ENCODE peak calls at places on chromosomes 7 and 10, in eight cellular contexts. F is SK-N-SH, P is A549, Q is WTC11, N is K562, O is H1, A is HepG2, D is GM12878. W is an unnamed sample.

GRCh38 chr10:114538544-114538906 is 119.5 kb downstream of the ABLIM1 start:
- DNase-seq in O (peak), D (no peak), Q (peak), N (no peak), P (no peak), A (no peak), F (no peak), W (no peak)

GRCh38 chr7:44274623-44274975 is 50.8 kb downstream of the CAMK2B start:
- DNase-seq in N (no peak), F (no peak), Q (no peak), P (no peak), D (no peak), A (no peak), O (no peak), W (no peak)

GRCh38 chr7:150685219-150686029 is at the start of gene GIMAP2:
- DNase-seq in P (no peak), N (no peak), D (no peak), Q (no peak), F (no peak), O (no peak), A (no peak), W (no peak)

GRCh38 chr10:60536529-60537114 is 146.9 kb upstream of the ANK3 start:
- DNase-seq in D (no peak), P (peak), A (no peak), Q (no peak), O (no peak), N (no peak), F (no peak), W (peak)

GRCh38 chr7:112930787-112931186 is 140.6 kb upstream of the TMEM168 start:
- DNase-seq in P (no peak), N (no peak), D (no peak), Q (no peak), O (no peak), F (no peak), A (peak), W (peak)

GRCh38 chr10:114412907-114413386 is 8.6 kb upstream of the AFAP1L2 start:
- DNase-seq in F (no peak), N (no peak), Q (no peak), P (peak), A (no peak), D (no peak), O (no peak), W (peak)

GRCh38 chr7:34086064-34086463 is 180.7 kb downstream of the BMPER start:
- DNase-seq in A (no peak), N (no peak), O (no peak), Q (no peak), D (no peak), P (no peak), F (no peak), W (no peak)

GRCh38 chr7:69603937-69604494 is 5.7 kb downstream of the AUTS2 start:
- DNase-seq in F (no peak), O (no peak), N (no peak), D (peak), Q (no peak), P (no peak), A (no peak), W (no peak)

GRCh38 chr7:3495957-3496356 is 194.9 kb downstream of the SDK1 start:
- DNase-seq in Q (no peak), D (no peak), O (no peak), N (no peak), F (no peak), P (no peak), A (no peak), W (no peak)

GRCh38 chr7:92513167-92513902 is 15.0 kb downstream of the PEX1 start:
- DNase-seq in N (no peak), P (no peak), D (no peak), Q (no peak), O (no peak), A (no peak), F (no peak), W (no peak)

GRCh38 chr10:100182908-100183307 is 2.9 kb downstream of the ERLIN1 start:
- DNase-seq in P (no peak), F (no peak), D (no peak), A (no peak), Q (no peak), N (no peak), O (no peak), W (no peak)

GRCh38 chr10:129494740-129495139 is 27.7 kb downstream of the MGMT start:
- DNase-seq in P (no peak), N (no peak), D (no peak), F (no peak), Q (no peak), O (no peak), A (no peak), W (no peak)

GRCh38 chr10:42776681-42777080 is 5.9 kb upstream of the BMS1 start:
- DNase-seq in F (no peak), D (no peak), N (no peak), O (no peak), A (no peak), Q (no peak), P (no peak), W (no peak)

GRCh38 chr7:137916980-137917645 is 70.3 kb upstream of the DGKI start:
- DNase-seq in F (no peak), A (no peak), O (no peak), N (no peak), P (no peak), Q (no peak), D (no peak), W (no peak)

GRCh38 chr7:1595636-1596035 is 25.8 kb upstream of the PSMG3 start:
- DNase-seq in N (no peak), D (no peak), P (no peak), Q (no peak), O (no peak), F (peak), A (no peak), W (no peak)

GRCh38 chr7:137151056-137151731 is 192.3 kb downstream of the PTN start:
- DNase-seq in F (no peak), N (no peak), O (no peak), Q (no peak), P (no peak), A (no peak), D (no peak), W (peak)

GRCh38 chr10:89332718-89333281 is 5.0 kb downstream of the IFIT3 start:
- DNase-seq in P (no peak), N (no peak), F (no peak), O (no peak), A (no peak), D (peak), Q (no peak), W (no peak)

GRCh38 chr10:11303671-11304170 is 286.0 kb downstream of the CELF2 start:
- DNase-seq in A (no peak), F (no peak), O (no peak), D (no peak), N (no peak), Q (no peak), P (no peak), W (no peak)

GRCh38 chr7:129853661-129854268 is 99.0 kb downstream of the UBE2H start:
- DNase-seq in A (no peak), P (peak), F (no peak), D (no peak), Q (no peak), O (no peak), N (no peak), W (no peak)

DNA sequence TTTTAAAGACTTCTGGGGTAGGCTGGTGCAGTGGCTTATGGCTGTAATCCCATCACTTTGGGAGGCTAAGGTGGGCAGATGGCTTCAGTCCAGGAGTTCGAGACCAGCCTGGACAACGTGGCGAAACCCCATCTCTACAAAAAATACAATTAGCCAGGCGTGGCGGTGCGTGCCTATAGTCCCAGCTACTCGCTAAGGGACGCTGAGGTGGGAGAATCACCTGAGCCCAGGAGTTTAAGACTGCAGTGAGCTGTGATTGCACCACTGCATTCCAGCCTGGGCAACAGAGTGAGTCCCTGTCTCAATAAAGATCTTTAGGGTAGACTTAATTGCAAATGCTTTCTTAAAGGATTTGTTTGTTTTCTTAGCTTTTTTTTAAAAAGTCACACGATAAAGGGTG is 29.3 kb downstream of the PTPN12 start:
- DNase-seq in P (no peak), Q (no peak), F (no peak), O (no peak), A (no peak), N (no peak), D (no peak), W (no peak)
- TF ChIP-seq USF2 in P (no peak), Q (no peak), F (no peak), O (no peak), A (no peak), N (no peak), D (no peak), W (no peak)

GRCh38 chr10:22740180-22740579 is 25.8 kb upstream of the PIP4K2A start:
- DNase-seq in F (no peak), A (peak), O (no peak), Q (no peak), N (no peak), D (no peak), P (no peak), W (peak)

GRCh38 chr10:22733992-22734391 is 19.6 kb upstream of the PIP4K2A start:
- DNase-seq in Q (no peak), A (no peak), O (no peak), D (no peak), F (no peak), N (no peak), P (no peak), W (no peak)

GRCh38 chr10:22736134-22736533 is 21.8 kb upstream of the PIP4K2A start:
- DNase-seq in F (no peak), P (no peak), A (no peak), Q (no peak), N (peak), O (no peak), D (no peak), W (peak)

GRCh38 chr10:22742678-22743077 is 28.3 kb upstream of the PIP4K2A start:
- DNase-seq in A (no peak), F (no peak), Q (no peak), D (peak), P (no peak), N (no peak), O (no peak), W (no peak)

GRCh38 chr10:22737587-22737986 is 23.2 kb upstream of the PIP4K2A start:
- DNase-seq in O (no peak), D (no peak), Q (no peak), A (no peak), F (no peak), P (no peak), N (peak), W (peak)
- TF ChIP-seq USF2 in O (no peak), D (no peak), Q (no peak), A (no peak), F (no peak), P (no peak), N (peak), W (peak)

GRCh38 chr7:15015545-15016314 is 113.2 kb upstream of the DGKB start:
- DNase-seq in P (peak), F (peak), A (peak), Q (peak), N (peak), D (peak), O (peak), W (peak)
- TF ChIP-seq USF2 in P (no peak), F (no peak), A (no peak), Q (no peak), N (no peak), D (no peak), O (no peak), W (no peak)

DNA sequence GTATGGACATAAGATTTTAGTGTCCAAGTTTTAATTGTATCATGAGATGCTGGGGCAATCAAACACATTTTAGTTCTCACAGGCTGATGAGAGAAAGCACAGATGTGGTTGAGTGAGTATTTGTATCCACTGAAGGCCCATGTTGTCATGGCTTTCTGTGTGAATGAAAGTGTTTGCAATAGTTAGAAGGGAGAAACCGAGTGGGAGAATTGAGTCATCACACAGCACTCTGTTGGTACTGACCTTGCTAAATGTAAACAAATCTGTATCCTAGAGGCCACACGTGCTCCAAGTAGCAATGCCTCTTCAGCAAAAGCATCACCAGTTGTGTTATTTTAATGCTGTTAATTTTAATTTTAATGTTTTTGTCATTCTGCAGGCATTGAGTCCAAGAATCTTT is 121.2 kb downstream of the EMX2 start:
- DNase-seq in A (peak), P (peak), D (peak), O (no peak), F (no peak), N (no peak), Q (no peak), W (peak)
- TF ChIP-seq USF2 in A (no peak), P (peak), D (peak), O (no peak), F (no peak), N (no peak), Q (no peak), W (peak)

GRCh38 chr10:119098576-119098975 is 5.3 kb upstream of the DENND10 start:
- DNase-seq in O (no peak), Q (no peak), D (no peak), F (no peak), N (no peak), P (no peak), A (no peak), W (no peak)

GRCh38 chr10:119103687-119104652 is at the start of gene DENND10:
- DNase-seq in F (peak), O (peak), N (peak), D (no peak), A (no peak), Q (peak), P (peak), W (peak)

GRCh38 chr10:119104653-119105024 is 726 bp downstream of the DENND10 start:
- DNase-seq in Q (peak), A (no peak), P (peak), O (peak), F (no peak), D (no peak), N (no peak), W (no peak)

GRCh38 chr10:119105155-119105554 is 1.2 kb downstream of the DENND10 start:
- DNase-seq in P (no peak), O (no peak), Q (no peak), A (no peak), N (no peak), F (no peak), D (no peak), W (no peak)

DNA sequence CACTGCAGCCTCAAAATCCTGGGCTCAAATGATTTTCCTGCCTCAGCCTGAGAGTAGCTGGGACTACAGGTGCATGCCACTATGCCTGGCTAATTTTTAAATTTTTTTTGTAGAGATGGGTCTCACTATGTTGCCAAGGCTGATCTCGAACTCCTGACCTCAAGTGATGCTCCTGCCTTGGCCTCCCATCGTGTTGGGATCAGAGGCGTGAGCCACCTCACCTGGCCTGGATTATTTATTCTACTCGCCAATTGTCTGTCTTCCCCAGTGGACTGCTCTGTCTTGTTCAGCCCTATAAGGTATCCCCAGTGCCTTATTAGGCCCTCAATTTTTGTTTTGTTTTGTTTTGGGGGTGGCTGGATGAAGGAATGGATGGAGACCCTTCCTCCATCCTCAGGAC is 672 bp upstream of the DENND10 start:
- DNase-seq in P (no peak), O (no peak), F (no peak), N (no peak), A (no peak), Q (no peak), D (no peak), W (no peak)
- TF ChIP-seq USF2 in P (no peak), O (no peak), F (no peak), N (no peak), A (no peak), Q (no peak), D (no peak), W (no peak)

DNA sequence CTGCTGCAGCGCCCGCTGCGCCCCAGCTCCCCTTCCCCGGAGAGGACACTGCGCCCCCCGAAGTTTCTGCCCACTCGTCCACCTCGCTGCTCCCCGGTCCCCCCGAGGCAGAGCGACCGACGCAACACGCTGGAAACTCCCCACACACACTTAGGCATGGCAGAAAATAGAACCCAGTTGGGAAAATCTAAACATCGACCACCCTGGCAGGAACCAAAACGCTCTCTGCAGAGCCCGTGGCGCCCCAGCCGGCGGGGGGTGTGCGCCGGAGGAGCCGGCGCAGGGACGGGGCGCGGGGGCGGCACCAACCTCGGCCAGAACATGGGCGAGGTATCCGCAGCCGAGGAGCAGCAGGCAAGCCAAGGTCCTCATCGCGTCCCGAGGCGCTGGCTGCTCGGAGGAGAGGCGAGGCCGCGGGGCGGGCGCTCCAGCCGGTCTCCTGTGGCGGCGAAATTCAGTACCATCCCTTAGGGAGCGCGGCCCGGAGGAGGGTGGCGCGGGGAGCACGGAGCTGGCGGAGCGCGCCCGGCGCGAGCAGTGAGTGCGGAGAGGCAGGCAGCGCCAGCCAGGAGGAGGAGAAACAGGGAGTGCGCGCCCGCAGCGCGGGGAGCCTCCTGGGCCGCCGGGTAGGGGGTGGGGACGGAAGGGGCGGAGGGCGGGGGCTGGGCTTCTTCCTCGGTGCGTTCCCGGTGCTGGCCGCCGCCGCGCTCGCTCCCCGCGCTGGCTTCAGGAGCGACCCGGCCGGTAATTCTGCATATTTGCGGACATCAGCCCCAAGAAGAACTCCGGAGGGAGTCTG is 817 bp downstream of the PDGFA start:
- DNase-seq in O (peak), F (peak), Q (peak), D (no peak), N (peak), A (no peak), P (peak), W (peak)
- TF ChIP-seq USF2 in O (no peak), F (no peak), Q (no peak), D (no peak), N (no peak), A (no peak), P (no peak), W (no peak)

DNA sequence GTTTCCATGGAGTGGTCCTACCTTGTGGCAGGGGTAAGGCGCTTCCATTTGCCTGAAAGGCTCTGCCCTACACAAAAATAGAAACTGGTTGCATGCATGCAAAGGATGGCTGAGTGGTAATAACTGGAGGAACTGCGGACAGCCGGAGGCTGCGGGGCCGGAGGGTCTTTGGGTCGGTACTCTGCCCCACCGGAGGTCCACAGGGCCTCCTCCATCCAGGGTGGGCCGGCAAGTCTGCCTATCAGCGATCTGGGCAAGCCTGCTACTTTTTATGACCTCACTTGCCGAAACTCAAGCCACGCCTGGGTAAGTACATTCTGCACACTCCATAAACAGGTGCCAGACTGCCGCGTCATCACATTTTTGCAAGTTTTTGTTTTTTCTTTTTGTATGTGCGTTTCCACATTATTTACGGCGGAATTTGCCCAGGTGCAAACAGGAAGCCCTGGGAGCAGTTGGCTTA is 30.0 kb downstream of the TACC2 start:
- DNase-seq in Q (no peak), D (no peak), A (no peak), P (peak), N (no peak), O (no peak), F (no peak), W (no peak)
- TF ChIP-seq USF2 in Q (no peak), D (no peak), A (no peak), P (no peak), N (no peak), O (no peak), F (no peak), W (no peak)

DNA sequence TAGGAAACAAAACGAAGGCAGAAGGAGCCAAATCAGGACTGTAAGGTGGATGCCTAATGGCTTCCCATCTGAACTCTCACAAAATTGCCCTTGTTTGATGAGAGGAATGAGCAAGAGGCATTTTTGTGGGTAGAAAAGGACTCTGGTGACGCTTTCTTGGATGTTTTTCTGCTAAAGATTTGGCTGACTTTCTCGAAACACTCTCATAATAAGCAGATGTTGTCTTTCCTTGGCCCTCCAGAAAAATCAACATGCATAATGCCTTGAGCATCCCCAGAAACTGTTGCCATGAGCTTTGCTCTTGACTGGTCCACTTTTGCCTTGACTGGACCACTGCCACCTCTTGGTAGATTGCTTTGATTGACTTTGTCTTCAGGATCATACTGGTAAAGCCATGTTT is 13.5 kb downstream of the PTPN12 start:
- DNase-seq in F (no peak), A (no peak), D (no peak), Q (no peak), N (no peak), O (no peak), P (no peak), W (peak)
- TF ChIP-seq USF2 in F (no peak), A (no peak), D (no peak), Q (no peak), N (no peak), O (no peak), P (no peak), W (no peak)

W was measured in IMR-90.